ENCODE peak calls at places on chromosome 15, in eight cellular contexts. One of them, this sample, is unnamed.

GRCh38 chr15:64455951-64456350 is 4.4 kb upstream of the ZNF609 start:
- DNase-seq in AG10803: no peak
- DNase-seq in AG04450: no peak
- DNase-seq in PC-3: no peak
- DNase-seq in HFF-Myc: no peak
- DNase-seq in fibroblast of the aortic adventitia: no peak
- DNase-seq in IMR-90: no peak
- DNase-seq in pancreas: no peak
- DNase-seq in this sample: no peak

GRCh38 chr15:34889486-34889885 is 80.1 kb downstream of the AQR start:
- DNase-seq in AG10803: peak
- DNase-seq in AG04450: no peak
- DNase-seq in PC-3: no peak
- DNase-seq in HFF-Myc: no peak
- DNase-seq in fibroblast of the aortic adventitia: peak
- DNase-seq in IMR-90: peak
- DNase-seq in pancreas: no peak
- DNase-seq in this sample: no peak

GRCh38 chr15:75544273-75544862 is 34.7 kb downstream of the PTPN9 start:
- DNase-seq in AG10803: no peak
- DNase-seq in AG04450: no peak
- DNase-seq in PC-3: no peak
- DNase-seq in HFF-Myc: no peak
- DNase-seq in fibroblast of the aortic adventitia: no peak
- DNase-seq in IMR-90: no peak
- DNase-seq in pancreas: no peak
- DNase-seq in this sample: no peak

GRCh38 chr15:51982013-51982769 is 10.6 kb upstream of the LEO1 start:
- DNase-seq in AG10803: peak
- DNase-seq in AG04450: peak
- DNase-seq in PC-3: peak
- DNase-seq in HFF-Myc: peak
- DNase-seq in fibroblast of the aortic adventitia: peak
- DNase-seq in IMR-90: peak
- DNase-seq in pancreas: no peak
- DNase-seq in this sample: no peak

GRCh38 chr15:62020576-62021160 is 39.6 kb downstream of the VPS13C start:
- DNase-seq in AG10803: no peak
- DNase-seq in AG04450: no peak
- DNase-seq in PC-3: peak
- DNase-seq in HFF-Myc: no peak
- DNase-seq in fibroblast of the aortic adventitia: no peak
- DNase-seq in IMR-90: peak
- DNase-seq in pancreas: no peak
- DNase-seq in this sample: no peak

GRCh38 chr15:51310064-51310463 is 28.3 kb downstream of the CYP19A1 start:
- DNase-seq in AG10803: peak
- DNase-seq in AG04450: no peak
- DNase-seq in PC-3: no peak
- DNase-seq in HFF-Myc: no peak
- DNase-seq in fibroblast of the aortic adventitia: peak
- DNase-seq in IMR-90: peak
- DNase-seq in pancreas: no peak
- DNase-seq in this sample: no peak

GRCh38 chr15:69755571-69756310 is 303.1 kb downstream of the RPLP1 start:
- DNase-seq in AG10803: no peak
- DNase-seq in AG04450: no peak
- DNase-seq in PC-3: no peak
- DNase-seq in HFF-Myc: no peak
- DNase-seq in fibroblast of the aortic adventitia: peak
- DNase-seq in IMR-90: no peak
- DNase-seq in pancreas: no peak
- DNase-seq in this sample: no peak

GRCh38 chr15:48766196-48766595 is 44.7 kb downstream of the CEP152 start:
- DNase-seq in AG10803: no peak
- DNase-seq in AG04450: no peak
- DNase-seq in PC-3: peak
- DNase-seq in HFF-Myc: peak
- DNase-seq in fibroblast of the aortic adventitia: peak
- DNase-seq in IMR-90: peak
- DNase-seq in pancreas: peak
- DNase-seq in this sample: no peak

GRCh38 chr15:80568876-80569605 is 126.1 kb upstream of the ABHD17C start:
- DNase-seq in AG10803: no peak
- DNase-seq in AG04450: no peak
- DNase-seq in PC-3: no peak
- DNase-seq in HFF-Myc: no peak
- DNase-seq in fibroblast of the aortic adventitia: no peak
- DNase-seq in IMR-90: peak
- DNase-seq in pancreas: no peak
- DNase-seq in this sample: no peak

GRCh38 chr15:89654847-89655805 is at the start of gene KIF7:
- DNase-seq in AG10803: peak
- DNase-seq in AG04450: no peak
- DNase-seq in PC-3: peak
- DNase-seq in HFF-Myc: no peak
- DNase-seq in fibroblast of the aortic adventitia: peak
- DNase-seq in IMR-90: peak
- DNase-seq in pancreas: no peak
- DNase-seq in this sample: no peak

GRCh38 chr15:35888815-35889214 is 342.9 kb upstream of the DPH6 start:
- DNase-seq in AG10803: no peak
- DNase-seq in AG04450: no peak
- DNase-seq in PC-3: peak
- DNase-seq in HFF-Myc: no peak
- DNase-seq in fibroblast of the aortic adventitia: peak
- DNase-seq in IMR-90: no peak
- DNase-seq in pancreas: no peak
- DNase-seq in this sample: no peak

GRCh38 chr15:64180235-64180824 is 17.5 kb upstream of the PPIB start:
- DNase-seq in AG10803: no peak
- DNase-seq in AG04450: no peak
- DNase-seq in PC-3: no peak
- DNase-seq in HFF-Myc: no peak
- DNase-seq in fibroblast of the aortic adventitia: no peak
- DNase-seq in IMR-90: no peak
- DNase-seq in pancreas: no peak
- DNase-seq in this sample: no peak

GRCh38 chr15:44729394-44729913 is 6.9 kb upstream of the TRIM69 start:
- DNase-seq in AG10803: no peak
- DNase-seq in AG04450: no peak
- DNase-seq in PC-3: no peak
- DNase-seq in HFF-Myc: no peak
- DNase-seq in fibroblast of the aortic adventitia: peak
- DNase-seq in IMR-90: peak
- DNase-seq in pancreas: no peak
- DNase-seq in this sample: no peak

GRCh38 chr15:34855397-34855796 is 60.0 kb upstream of the ACTC1 start:
- DNase-seq in AG10803: peak
- DNase-seq in AG04450: peak
- DNase-seq in PC-3: peak
- DNase-seq in HFF-Myc: peak
- DNase-seq in fibroblast of the aortic adventitia: peak
- DNase-seq in IMR-90: peak
- DNase-seq in pancreas: no peak
- DNase-seq in this sample: no peak

GRCh38 chr15:61205427-61205826 is 23.7 kb downstream of the RORA start:
- DNase-seq in AG10803: peak
- DNase-seq in AG04450: no peak
- DNase-seq in PC-3: no peak
- DNase-seq in HFF-Myc: no peak
- DNase-seq in fibroblast of the aortic adventitia: no peak
- DNase-seq in IMR-90: no peak
- DNase-seq in pancreas: no peak
- DNase-seq in this sample: no peak

GRCh38 chr15:56245871-56246814 is 2.5 kb upstream of the RFX7 start:
- DNase-seq in AG10803: peak
- DNase-seq in AG04450: peak
- DNase-seq in PC-3: peak
- DNase-seq in HFF-Myc: peak
- DNase-seq in fibroblast of the aortic adventitia: peak
- DNase-seq in IMR-90: peak
- DNase-seq in pancreas: peak
- DNase-seq in this sample: peak
- TF ChIP-seq CTCF in AG10803: peak
- TF ChIP-seq CTCF in AG04450: peak
- TF ChIP-seq CTCF in PC-3: peak
- TF ChIP-seq CTCF in HFF-Myc: peak
- TF ChIP-seq CTCF in fibroblast of the aortic adventitia: peak
- TF ChIP-seq CTCF in IMR-90: peak
- TF ChIP-seq CTCF in pancreas: peak
- TF ChIP-seq CTCF in this sample: peak

DNA sequence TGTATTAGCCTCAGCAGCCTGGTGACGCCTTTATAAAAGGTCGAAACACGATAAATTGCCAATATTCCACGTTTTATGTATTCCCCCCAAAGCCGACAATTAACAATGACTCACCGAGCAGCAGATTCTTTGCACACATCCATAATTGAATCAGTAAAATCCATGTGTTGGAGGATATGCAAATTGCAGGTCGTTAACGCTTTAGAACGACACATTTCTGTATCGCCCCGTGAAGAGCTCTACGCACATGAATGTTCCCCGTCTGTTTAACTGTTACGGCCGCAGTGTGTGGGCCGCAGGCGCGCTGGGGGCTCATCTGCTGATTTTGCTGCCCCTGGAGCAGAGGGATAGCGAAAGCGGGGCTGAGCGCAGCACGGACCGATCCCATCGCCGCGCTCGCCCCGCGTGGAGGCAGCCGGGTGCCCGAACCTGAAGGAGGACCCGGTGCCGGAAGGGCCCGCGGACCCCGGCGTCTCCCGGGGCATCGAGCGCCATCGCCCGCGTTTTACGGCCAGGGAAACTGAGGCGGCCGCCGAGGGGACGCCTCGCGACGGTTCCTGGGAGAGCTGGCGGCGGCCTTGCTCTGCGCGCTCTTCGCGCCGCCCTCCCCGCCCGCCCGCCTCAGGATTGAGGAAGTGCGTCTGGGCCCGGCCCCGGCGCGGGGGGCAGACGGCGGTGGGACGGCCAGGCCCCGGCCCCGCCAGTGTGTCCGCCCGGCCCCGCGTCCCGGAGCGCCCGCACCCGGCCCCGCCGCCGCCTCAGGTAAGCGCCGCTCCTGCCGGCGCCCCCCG is at the start of gene LRRK1:
- DNase-seq in AG10803: peak
- DNase-seq in AG04450: no peak
- DNase-seq in PC-3: peak
- DNase-seq in HFF-Myc: peak
- DNase-seq in fibroblast of the aortic adventitia: peak
- DNase-seq in IMR-90: peak
- DNase-seq in pancreas: peak
- DNase-seq in this sample: no peak
- TF ChIP-seq CTCF in AG10803: no peak
- TF ChIP-seq CTCF in AG04450: no peak
- TF ChIP-seq CTCF in PC-3: no peak
- TF ChIP-seq CTCF in HFF-Myc: no peak
- TF ChIP-seq CTCF in fibroblast of the aortic adventitia: no peak
- TF ChIP-seq CTCF in IMR-90: no peak
- TF ChIP-seq CTCF in pancreas: no peak
- TF ChIP-seq CTCF in this sample: no peak

GRCh38 chr15:73867426-73867825 is 5.9 kb upstream of the TBC1D21 start:
- DNase-seq in AG10803: no peak
- DNase-seq in AG04450: no peak
- DNase-seq in PC-3: no peak
- DNase-seq in HFF-Myc: no peak
- DNase-seq in fibroblast of the aortic adventitia: no peak
- DNase-seq in IMR-90: no peak
- DNase-seq in pancreas: no peak
- DNase-seq in this sample: no peak

GRCh38 chr15:73866481-73866880 is 6.9 kb upstream of the TBC1D21 start:
- DNase-seq in AG10803: no peak
- DNase-seq in AG04450: no peak
- DNase-seq in PC-3: no peak
- DNase-seq in HFF-Myc: no peak
- DNase-seq in fibroblast of the aortic adventitia: no peak
- DNase-seq in IMR-90: no peak
- DNase-seq in pancreas: no peak
- DNase-seq in this sample: no peak

GRCh38 chr15:73865904-73866303 is 7.5 kb upstream of the TBC1D21 start:
- DNase-seq in AG10803: no peak
- DNase-seq in AG04450: no peak
- DNase-seq in PC-3: no peak
- DNase-seq in HFF-Myc: no peak
- DNase-seq in fibroblast of the aortic adventitia: no peak
- DNase-seq in IMR-90: no peak
- DNase-seq in pancreas: no peak
- DNase-seq in this sample: no peak

GRCh38 chr15:73867956-73868355 is 5.4 kb upstream of the TBC1D21 start:
- DNase-seq in AG10803: no peak
- DNase-seq in AG04450: no peak
- DNase-seq in PC-3: no peak
- DNase-seq in HFF-Myc: no peak
- DNase-seq in fibroblast of the aortic adventitia: no peak
- DNase-seq in IMR-90: no peak
- DNase-seq in pancreas: no peak
- DNase-seq in this sample: no peak

DNA sequence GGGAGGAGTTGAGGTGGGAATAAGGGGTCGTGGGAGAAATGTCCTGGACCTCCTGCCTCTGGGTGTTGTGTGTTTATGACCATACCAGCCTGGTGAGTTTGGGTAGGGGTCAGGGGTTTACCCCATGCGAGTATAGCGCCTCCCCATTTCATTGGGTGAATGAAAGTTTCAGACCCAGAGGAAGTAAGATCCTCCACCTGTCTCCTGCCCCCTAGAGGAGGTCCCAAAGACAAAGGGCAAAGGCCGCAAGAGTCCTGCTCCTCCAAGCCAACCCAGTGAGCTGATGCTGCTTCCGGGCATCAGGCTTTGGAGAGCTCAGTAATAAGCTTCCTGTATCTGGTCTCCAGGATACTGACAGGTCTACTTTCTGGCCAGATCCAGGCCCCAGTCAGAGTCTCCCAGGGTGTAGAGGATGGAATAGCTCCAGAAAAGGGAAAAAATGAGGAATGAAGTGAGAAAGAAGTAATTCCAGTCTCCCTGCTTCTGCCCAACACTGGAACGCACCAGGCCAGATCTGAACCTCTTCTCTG is 6.4 kb upstream of the TBC1D21 start:
- DNase-seq in AG10803: no peak
- DNase-seq in AG04450: no peak
- DNase-seq in PC-3: no peak
- DNase-seq in HFF-Myc: no peak
- DNase-seq in fibroblast of the aortic adventitia: no peak
- DNase-seq in IMR-90: no peak
- DNase-seq in pancreas: no peak
- DNase-seq in this sample: no peak
- TF ChIP-seq CTCF in AG10803: no peak
- TF ChIP-seq CTCF in AG04450: no peak
- TF ChIP-seq CTCF in PC-3: no peak
- TF ChIP-seq CTCF in HFF-Myc: no peak
- TF ChIP-seq CTCF in fibroblast of the aortic adventitia: no peak
- TF ChIP-seq CTCF in IMR-90: no peak
- TF ChIP-seq CTCF in pancreas: no peak
- TF ChIP-seq CTCF in this sample: no peak

DNA sequence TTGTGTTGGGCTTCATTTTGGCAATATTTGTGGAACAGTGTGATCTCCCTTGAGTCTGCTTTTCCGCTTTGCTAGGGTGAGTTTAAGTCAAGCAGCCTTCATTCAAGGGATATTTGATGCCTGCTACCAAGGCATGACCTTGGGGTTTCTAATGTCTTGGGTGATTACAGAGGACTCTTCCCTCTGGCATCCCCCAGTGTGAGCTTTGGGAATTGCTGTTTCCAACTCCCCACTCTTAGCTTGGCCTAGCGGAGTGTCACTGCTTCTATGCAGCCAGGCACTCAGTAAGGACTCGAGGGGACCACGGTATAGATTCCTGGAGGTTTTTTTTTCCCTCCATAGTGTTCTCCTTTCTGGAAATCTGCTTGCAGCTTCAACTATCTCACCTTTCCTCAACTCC is 21.1 kb downstream of the GCNT3 start:
- DNase-seq in AG10803: no peak
- DNase-seq in AG04450: no peak
- DNase-seq in PC-3: peak
- DNase-seq in HFF-Myc: no peak
- DNase-seq in fibroblast of the aortic adventitia: no peak
- DNase-seq in IMR-90: no peak
- DNase-seq in pancreas: no peak
- DNase-seq in this sample: no peak
- TF ChIP-seq CTCF in AG10803: peak
- TF ChIP-seq CTCF in AG04450: peak
- TF ChIP-seq CTCF in PC-3: peak
- TF ChIP-seq CTCF in HFF-Myc: peak
- TF ChIP-seq CTCF in fibroblast of the aortic adventitia: peak
- TF ChIP-seq CTCF in IMR-90: peak
- TF ChIP-seq CTCF in pancreas: no peak
- TF ChIP-seq CTCF in this sample: no peak